ENCODE peak calls at places on chromosome 19, in five cellular contexts. I, S, F, K and T are unnamed samples.

GRCh38 chr19:47716270-47716937 is 3.2 kb downstream of the EHD2 start:
- DNase-seq in K (no peak), I (no peak), F (no peak), S (no peak), T (no peak)

GRCh38 chr19:38404858-38405257 is 2.0 kb downstream of the FAM98C start:
- DNase-seq in K (no peak), S (no peak), I (no peak), F (no peak), T (no peak)

GRCh38 chr19:1833540-1833939 is 14.7 kb downstream of the REXO1 start:
- DNase-seq in I (no peak), K (no peak), S (no peak), F (no peak), T (no peak)

GRCh38 chr19:45177817-45178261 is at the start of gene TRAPPC6A:
- DNase-seq in S (peak), K (no peak), F (no peak), I (no peak), T (peak)

GRCh38 chr19:31413353-31413752 is 64.1 kb upstream of the TSHZ3 start:
- DNase-seq in I (no peak), F (no peak), K (no peak), S (no peak), T (no peak)

GRCh38 chr19:19342086-19343015 is 21.7 kb downstream of the MAU2 start:
- DNase-seq in K (no peak), F (peak), S (peak), I (no peak), T (no peak)

GRCh38 chr19:35733180-35734125 is 8.8 kb downstream of the IGFLR1 start:
- DNase-seq in S (no peak), I (no peak), K (no peak), F (no peak), T (no peak)

GRCh38 chr19:41192574-41193419 is at the start of gene CYP2S1:
- DNase-seq in K (peak), F (peak), S (no peak), I (no peak), T (peak)

GRCh38 chr19:35124098-35125060 is 8.8 kb downstream of the FXYD3 start:
- DNase-seq in K (peak), S (peak), I (peak), F (no peak), T (peak)

GRCh38 chr19:9296336-9296735 is 13.3 kb downstream of the ZNF699 start:
- DNase-seq in I (no peak), K (no peak), F (no peak), S (peak), T (no peak)